ENCODE peak calls at places on chromosomes 16 and 17, in nine cellular contexts. Y, P, D, M, U, W, J, T and Q are unnamed samples.

GRCh38 chr17:70677783-70678647 is 508.7 kb downstream of the KCNJ2 start:
- DNase-seq in Y (no peak), P (no peak), D (no peak), M (no peak), U (peak), W (no peak), J (no peak), T (no peak), Q (no peak)

GRCh38 chr16:64841482-64841881 is 280.4 kb downstream of the CDH11 start:
- DNase-seq in Y (no peak), P (no peak), D (no peak), M (no peak), U (no peak), W (no peak), J (no peak), T (no peak), Q (no peak)

GRCh38 chr16:55257971-55258613 is 65.9 kb upstream of the IRX6 start:
- DNase-seq in Y (peak), P (peak), D (no peak), M (peak), U (peak), W (peak), J (peak), T (peak), Q (peak)

GRCh38 chr17:80701730-80702129 is 157.1 kb downstream of the RPTOR start:
- DNase-seq in Y (no peak), P (no peak), D (no peak), M (no peak), U (no peak), W (no peak), J (no peak), T (no peak), Q (no peak)

GRCh38 chr17:43784628-43785101 is 4.4 kb downstream of the CFAP97D1 start:
- DNase-seq in Y (peak), P (peak), D (no peak), M (no peak), U (no peak), W (no peak), J (no peak), T (no peak), Q (no peak)

GRCh38 chr16:20624882-20625807 is 49.0 kb upstream of the ACSM2B start:
- DNase-seq in Y (no peak), P (no peak), D (no peak), M (no peak), U (no peak), W (no peak), J (peak), T (no peak), Q (no peak)

GRCh38 chr16:57167951-57168350 is 17.9 kb downstream of the PSME3IP1 start:
- DNase-seq in Y (peak), P (peak), D (peak), M (no peak), U (peak), W (no peak), J (peak), T (no peak), Q (peak)

GRCh38 chr17:49455226-49455968 is 39.7 kb upstream of the NGFR start:
- DNase-seq in Y (no peak), P (peak), D (no peak), M (no peak), U (no peak), W (no peak), J (no peak), T (no peak), Q (peak)

GRCh38 chr17:82241926-82242697 is 13.3 kb downstream of the SLC16A3 start:
- DNase-seq in Y (peak), P (no peak), D (no peak), M (no peak), U (no peak), W (no peak), J (no peak), T (peak), Q (no peak)

GRCh38 chr16:726438-727290 is at the start of the genes CCDC78 and HAGHL:
- DNase-seq in Y (peak), P (peak), D (peak), M (peak), U (peak), W (no peak), J (peak), T (peak), Q (peak)

GRCh38 chr16:23185661-23186060 is 3.1 kb downstream of the SCNN1G start:
- DNase-seq in Y (no peak), P (no peak), D (no peak), M (no peak), U (no peak), W (no peak), J (no peak), T (no peak), Q (no peak)

GRCh38 chr17:5912927-5913565 is 157.1 kb upstream of the WSCD1 start:
- DNase-seq in Y (no peak), P (no peak), D (no peak), M (no peak), U (peak), W (no peak), J (no peak), T (no peak), Q (no peak)

GRCh38 chr16:397135-397661 is at the start of gene NME4:
- DNase-seq in Y (no peak), P (peak), D (peak), M (peak), U (peak), W (no peak), J (peak), T (no peak), Q (peak)

GRCh38 chr16:80176114-80176513 is 364.7 kb upstream of the DYNLRB2 start:
- DNase-seq in Y (no peak), P (peak), D (no peak), M (no peak), U (no peak), W (no peak), J (no peak), T (no peak), Q (no peak)

GRCh38 chr16:15704545-15704987 is 54.5 kb downstream of the NDE1 start:
- DNase-seq in Y (peak), P (peak), D (peak), M (peak), U (peak), W (peak), J (peak), T (peak), Q (peak)

GRCh38 chr16:82187829-82188228 is 17.8 kb upstream of the MPHOSPH6 start:
- DNase-seq in Y (no peak), P (no peak), D (no peak), M (no peak), U (no peak), W (no peak), J (no peak), T (no peak), Q (no peak)

GRCh38 chr17:82126479-82127314 is 28.7 kb upstream of the FASN start:
- DNase-seq in Y (no peak), P (no peak), D (no peak), M (no peak), U (no peak), W (peak), J (no peak), T (no peak), Q (no peak)

GRCh38 chr16:88062341-88062861 is 111.2 kb downstream of the BANP start:
- DNase-seq in Y (peak), P (peak), D (no peak), M (no peak), U (no peak), W (no peak), J (no peak), T (peak), Q (peak)

GRCh38 chr16:53053967-53054669 is 673 bp upstream of the CHD9 start:
- DNase-seq in Y (peak), P (no peak), D (no peak), M (no peak), U (peak), W (no peak), J (peak), T (peak), Q (peak)

GRCh38 chr16:275786-276232 is at the start of gene RGS11:
- DNase-seq in Y (no peak), P (no peak), D (no peak), M (no peak), U (no peak), W (no peak), J (no peak), T (no peak), Q (no peak)

GRCh38 chr17:8408371-8408770 is 10.7 kb upstream of the RNF222 start:
- DNase-seq in Y (no peak), P (no peak), D (no peak), M (no peak), U (no peak), W (no peak), J (no peak), T (no peak), Q (no peak)

GRCh38 chr17:60169921-60170817 is 20.4 kb downstream of the CA4 start:
- DNase-seq in Y (no peak), P (peak), D (no peak), M (no peak), U (no peak), W (no peak), J (peak), T (peak), Q (peak)